ENCODE peak calls at places on chromosomes 4 and X, in ten cellular contexts. E, I, V, S, L, K, Y, X, B and M are unnamed samples.

GRCh38 chrX:13219990-13220764 is 99.7 kb downstream of the ATXN3L start:
- DNase-seq in E (no peak), I (no peak), V (no peak), S (no peak), L (no peak), K (no peak), Y (no peak), X (no peak), B (no peak), M (no peak)

GRCh38 chr4:123452585-123452984 is 56.0 kb downstream of the SPRY1 start:
- DNase-seq in E (peak; percentile 90), I (peak; percentile 74), V (no peak), S (no peak), L (peak; percentile 97), K (peak; percentile 22), Y (no peak), X (no peak), B (no peak), M (peak; percentile 70)

GRCh38 chrX:10612215-10612614 is 8.2 kb downstream of the MID1 start:
- DNase-seq in E (peak; percentile 37), I (no peak), V (no peak), S (no peak), L (peak; percentile 74), K (no peak), Y (no peak), X (no peak), B (no peak), M (no peak)

GRCh38 chr4:52959545-52959944 is 97.4 kb downstream of the RASL11B start:
- DNase-seq in E (peak; percentile 74), I (no peak), V (no peak), S (no peak), L (no peak), K (no peak), Y (no peak), X (no peak), B (no peak), M (no peak)

GRCh38 chrX:23904096-23904495 is 3.6 kb downstream of the APOO start:
- DNase-seq in E (no peak), I (no peak), V (no peak), S (no peak), L (peak; percentile 49), K (no peak), Y (no peak), X (no peak), B (no peak), M (no peak)

GRCh38 chr4:92362002-92362401 is 58.2 kb downstream of the GRID2 start:
- DNase-seq in E (no peak), I (no peak), V (no peak), S (no peak), L (no peak), K (no peak), Y (no peak), X (no peak), B (no peak), M (no peak)

GRCh38 chr4:15003441-15003890 is 1.2 kb downstream of the CPEB2 start:
- DNase-seq in E (peak; percentile 21), I (peak; percentile 68), V (peak; percentile 88), S (peak; percentile 61), L (peak; percentile 7), K (peak; percentile 47), Y (peak; percentile 90), X (peak; percentile 45), B (peak; percentile 64), M (peak; percentile 79)

GRCh38 chr4:110245567-110245966 is 47.2 kb upstream of the ELOVL6 start:
- DNase-seq in E (peak; percentile 23), I (no peak), V (no peak), S (no peak), L (peak; percentile 68), K (no peak), Y (no peak), X (no peak), B (no peak), M (no peak)

GRCh38 chr4:103915224-103915869 is 195.6 kb upstream of the TACR3 start:
- DNase-seq in E (no peak), I (no peak), V (no peak), S (peak; percentile 35), L (peak; percentile 29), K (no peak), Y (no peak), X (no peak), B (no peak), M (no peak)

GRCh38 chr4:1194028-1194900 is 21.9 kb upstream of the SPON2 start:
- DNase-seq in E (no peak), I (peak; percentile 21), V (peak; percentile 88), S (peak; percentile 42), L (no peak), K (peak; percentile 88), Y (peak; percentile 92), X (no peak), B (no peak), M (no peak)

GRCh38 chr4:181685461-181685860 is 557.7 kb upstream of the TENM3 start:
- DNase-seq in E (peak; percentile 45), I (no peak), V (no peak), S (no peak), L (no peak), K (no peak), Y (no peak), X (no peak), B (no peak), M (no peak)

GRCh38 chr4:63325140-63325539 is 1084.1 kb downstream of the TECRL start:
- DNase-seq in E (no peak), I (no peak), V (no peak), S (no peak), L (peak; percentile 15), K (no peak), Y (no peak), X (no peak), B (no peak), M (no peak)

DNA sequence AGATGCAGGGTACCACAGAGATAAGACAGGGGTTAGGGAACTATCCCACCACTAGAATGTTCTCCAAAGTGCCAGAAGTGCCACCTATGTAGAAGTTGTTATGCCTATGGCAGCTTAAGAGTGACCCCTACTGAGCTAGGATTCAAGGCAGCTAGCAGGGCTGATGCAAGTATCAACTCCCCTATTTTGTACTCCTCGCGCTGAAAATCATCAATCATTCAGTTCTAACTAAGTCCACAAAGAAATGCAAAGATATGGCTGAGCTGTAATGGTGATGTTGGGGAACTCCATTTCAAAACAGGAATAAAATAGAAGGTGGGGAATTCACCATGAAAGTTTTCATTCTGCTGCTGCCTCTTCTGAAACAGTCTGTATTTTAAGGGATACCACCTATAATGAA is 13.8 kb downstream of the ACSL4 start:
- DNase-seq in E (no peak), I (no peak), V (no peak), S (no peak), L (no peak), K (no peak), Y (no peak), X (no peak), B (no peak), M (no peak)
- TF ChIP-seq CTCF in E (no peak), I (no peak), V (no peak), S (peak; percentile 6), L (no peak), K (no peak), Y (no peak), X (no peak), B (no peak), M (no peak)

GRCh38 chr4:58514299-58514698 is 1404.1 kb upstream of the IGFBP7 start:
- DNase-seq in E (no peak), I (no peak), V (no peak), S (no peak), L (no peak), K (no peak), Y (no peak), X (no peak), B (no peak), M (no peak)
- TF ChIP-seq CTCF in E (no peak), I (no peak), V (no peak), S (no peak), L (no peak), K (no peak), Y (no peak), X (no peak), B (no peak), M (no peak)

DNA sequence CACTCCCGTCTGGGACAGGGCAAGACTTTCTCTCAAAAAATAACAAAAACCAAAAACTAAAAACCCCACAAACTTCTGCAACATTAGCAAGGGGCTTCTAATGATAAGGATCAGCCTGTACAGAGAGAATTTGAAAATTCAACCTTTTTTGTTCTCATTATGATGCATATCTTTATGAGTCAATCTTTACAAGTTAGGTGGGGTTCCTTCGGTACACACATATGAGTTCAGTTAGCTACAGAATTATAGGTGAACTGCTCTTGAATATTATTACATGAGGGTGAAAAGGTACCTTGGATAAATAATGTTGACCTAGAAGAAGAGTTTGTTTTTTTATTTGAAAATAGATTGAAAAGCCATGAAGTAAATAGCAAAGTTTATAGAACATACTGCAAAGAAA is 252.7 kb downstream of the UNC5C start:
- DNase-seq in E (no peak), I (no peak), V (no peak), S (no peak), L (no peak), K (no peak), Y (no peak), X (no peak), B (no peak), M (no peak)
- TF ChIP-seq CTCF in E (no peak), I (no peak), V (no peak), S (no peak), L (no peak), K (no peak), Y (no peak), X (no peak), B (no peak), M (no peak)

GRCh38 chr4:56106180-56106579 is 157.4 kb downstream of the CEP135 start:
- DNase-seq in E (no peak), I (no peak), V (no peak), S (no peak), L (no peak), K (no peak), Y (no peak), X (no peak), B (no peak), M (no peak)

GRCh38 chr4:56106755-56107154 is 158.0 kb downstream of the CEP135 start:
- DNase-seq in E (no peak), I (peak; percentile 10), V (no peak), S (no peak), L (no peak), K (no peak), Y (no peak), X (no peak), B (no peak), M (no peak)

GRCh38 chr4:56099378-56099786 is 150.6 kb downstream of the CEP135 start:
- DNase-seq in E (no peak), I (no peak), V (no peak), S (no peak), L (peak; percentile 15), K (no peak), Y (no peak), X (no peak), B (no peak), M (no peak)

GRCh38 chr4:56104188-56104587 is 155.4 kb downstream of the CEP135 start:
- DNase-seq in E (no peak), I (no peak), V (no peak), S (no peak), L (no peak), K (no peak), Y (no peak), X (no peak), B (no peak), M (no peak)

DNA sequence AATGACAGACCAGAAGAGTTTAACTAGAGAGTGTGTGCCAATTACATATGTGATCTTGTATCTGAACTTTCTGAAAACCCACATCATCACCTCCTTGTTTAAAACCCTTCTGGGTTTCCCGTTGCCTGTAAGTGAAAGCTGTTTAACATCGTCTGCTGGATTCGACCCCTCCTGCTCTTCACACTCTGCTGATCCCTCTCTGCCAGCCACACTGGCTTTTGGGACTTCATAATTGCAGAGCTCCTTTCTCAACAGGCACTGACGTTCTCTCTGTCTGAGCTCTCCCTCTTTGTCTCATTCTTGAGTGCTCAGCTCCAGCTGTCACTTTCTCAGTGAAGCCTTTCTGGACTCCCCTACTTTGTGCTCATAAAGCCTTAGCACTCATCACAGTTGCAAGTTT is 153.8 kb downstream of the CEP135 start:
- DNase-seq in E (no peak), I (no peak), V (no peak), S (no peak), L (no peak), K (no peak), Y (no peak), X (no peak), B (no peak), M (no peak)
- TF ChIP-seq CTCF in E (no peak), I (no peak), V (no peak), S (no peak), L (no peak), K (no peak), Y (no peak), X (no peak), B (no peak), M (no peak)